ENCODE peak calls at places on chromosomes 1 and 21, in four cellular contexts. P is HepG2, N is IMR-90, K is K562. Y is an unnamed sample.

GRCh38 chr21:25929859-25930520 is 195.2 kb downstream of the GABPA start:
- DNase-seq in P (no peak), N (peak), K (peak), Y (no peak)

GRCh38 chr1:212485895-212486590 is 53.3 kb downstream of the NENF start:
- DNase-seq in P (peak), N (peak), K (peak), Y (peak)

GRCh38 chr1:103111926-103112325 is 3.6 kb upstream of the COL11A1 start:
- DNase-seq in P (no peak), N (peak), K (no peak), Y (no peak)

GRCh38 chr1:24236170-24237045 is 49.3 kb upstream of the IFNLR1 start:
- DNase-seq in P (no peak), N (peak), K (no peak), Y (peak)

GRCh38 chr1:16074217-16074616 is 766 bp upstream of the FAM131C start:
- DNase-seq in P (no peak), N (no peak), K (no peak), Y (no peak)

GRCh38 chr1:66564250-66564649 is 30.3 kb downstream of the SGIP1 start:
- DNase-seq in P (peak), N (peak), K (no peak), Y (peak)

GRCh38 chr1:53826367-53826766 is 11.7 kb downstream of the NDC1 start:
- DNase-seq in P (no peak), N (peak), K (no peak), Y (peak)

GRCh38 chr1:59092126-59092525 is 204.8 kb upstream of the FGGY start:
- DNase-seq in P (no peak), N (peak), K (no peak), Y (no peak)

GRCh38 chr1:89987170-89987819 is 7.6 kb upstream of the ZNF326 start:
- DNase-seq in P (peak), N (peak), K (peak), Y (peak)

GRCh38 chr1:167658574-167659328 is 28.7 kb downstream of the RCSD1 start:
- DNase-seq in P (no peak), N (no peak), K (no peak), Y (no peak)

GRCh38 chr21:16169810-16170209 is 440.0 kb downstream of the USP25 start:
- DNase-seq in P (no peak), N (no peak), K (no peak), Y (no peak)

GRCh38 chr1:52002038-52002917 is 11.8 kb upstream of the RAB3B start:
- DNase-seq in P (peak), N (peak), K (peak), Y (peak)

GRCh38 chr1:55352080-55352800 is 137.1 kb upstream of the USP24 start:
- DNase-seq in P (no peak), N (no peak), K (no peak), Y (no peak)

GRCh38 chr1:16631248-16632043 is 18.1 kb upstream of the NBPF1 start:
- DNase-seq in P (no peak), N (no peak), K (peak), Y (no peak)

GRCh38 chr21:33974513-33975468 is 59.2 kb upstream of the ATP5PO start:
- DNase-seq in P (no peak), N (no peak), K (no peak), Y (no peak)

GRCh38 chr1:173417563-173417962 is 59.6 kb upstream of the PRDX6 start:
- DNase-seq in P (no peak), N (no peak), K (no peak), Y (no peak)

GRCh38 chr1:12014141-12014981 is 4.9 kb upstream of the MIIP start:
- DNase-seq in P (no peak), N (peak), K (peak), Y (peak)

GRCh38 chr21:39630191-39630591 is 17.5 kb downstream of the B3GALT5 start:
- DNase-seq in P (no peak), N (peak), K (no peak), Y (peak)

GRCh38 chr1:86455078-86455477 is 13.6 kb upstream of the CLCA1 start:
- DNase-seq in P (no peak), N (no peak), K (no peak), Y (no peak)

GRCh38 chr1:87872692-87873091 is 544.0 kb downstream of the LMO4 start:
- DNase-seq in P (no peak), N (no peak), K (no peak), Y (no peak)

GRCh38 chr1:75034376-75034775 is 99.8 kb upstream of the LHX8 start:
- DNase-seq in P (no peak), N (no peak), K (no peak), Y (no peak)

GRCh38 chr1:109483658-109484518 is at the start of gene ATXN7L2:
- DNase-seq in P (peak), N (peak), K (peak), Y (peak)

GRCh38 chr1:164184273-164184672 is 374.7 kb upstream of the PBX1 start:
- DNase-seq in P (no peak), N (no peak), K (no peak), Y (no peak)

DNA sequence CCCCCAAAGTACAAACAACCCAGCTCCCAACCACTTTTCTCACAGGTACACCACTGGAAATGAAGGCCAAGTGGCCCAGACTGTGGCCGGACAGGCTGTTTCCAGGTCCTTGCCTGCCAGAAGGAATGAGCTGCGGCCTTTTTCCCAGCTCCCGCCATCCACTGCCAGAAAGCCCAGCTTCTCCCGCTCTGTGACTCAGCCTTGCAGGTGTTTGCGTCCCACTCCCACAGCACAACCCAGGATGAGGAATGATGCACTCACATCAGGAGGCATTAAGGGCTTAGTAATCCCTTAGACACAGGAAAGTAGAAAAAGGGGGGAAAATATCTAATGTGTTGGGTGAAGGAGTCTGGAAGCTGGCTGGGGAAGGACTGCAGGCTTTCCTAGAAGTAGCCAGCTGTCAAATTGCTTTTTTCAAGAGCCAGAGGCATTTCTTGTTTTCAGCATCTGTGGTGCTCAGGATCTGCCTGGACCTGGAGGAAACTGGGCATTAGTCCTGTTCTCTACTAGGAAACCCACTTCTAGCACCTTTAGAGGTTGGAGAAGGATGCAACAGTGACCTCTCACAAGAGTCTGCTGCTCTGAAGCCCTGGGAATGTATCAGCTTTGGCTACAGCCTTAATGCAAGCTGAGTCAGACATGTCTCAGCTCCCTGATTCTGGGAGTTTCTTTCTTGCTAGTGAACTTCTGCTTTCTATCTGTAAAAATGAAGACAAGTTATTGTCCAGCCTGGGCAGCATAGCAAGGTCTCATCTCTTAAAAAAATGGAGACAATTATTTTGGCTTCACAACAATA is 13.2 kb upstream of the MAP1LC3C start:
- DNase-seq in P (no peak), N (peak), K (no peak), Y (no peak)
- TF ChIP-seq MAZ in P (no peak), N (no peak), K (no peak), Y (no peak)

GRCh38 chr1:6181347-6181770 is 1.2 kb upstream of the CHD5 start:
- DNase-seq in P (no peak), N (no peak), K (no peak), Y (no peak)
- TF ChIP-seq MAZ in P (no peak), N (no peak), K (no peak), Y (no peak)

DNA sequence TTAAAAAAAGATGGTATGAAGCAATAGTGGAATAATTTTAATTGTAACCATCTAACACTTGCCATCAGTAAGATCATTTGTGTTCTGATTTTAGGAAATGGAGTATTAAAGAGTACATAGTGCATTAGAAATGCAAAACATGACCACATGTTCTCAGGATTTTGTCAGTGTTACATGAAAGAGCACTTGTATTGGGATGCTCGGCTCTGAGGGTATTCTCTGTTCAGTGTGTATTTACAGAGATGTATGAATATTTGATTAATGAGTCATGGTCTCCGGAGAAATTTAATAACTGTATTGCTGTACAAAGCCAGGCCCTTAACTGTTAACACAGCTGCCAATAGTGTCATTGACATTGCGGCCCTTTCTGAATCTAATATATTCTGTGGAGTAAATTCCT is 91.7 kb downstream of the ATG4C start:
- DNase-seq in P (no peak), N (no peak), K (no peak), Y (no peak)
- TF ChIP-seq MAZ in P (no peak), N (no peak), K (no peak), Y (no peak)

GRCh38 chr1:94042388-94042787 is 78.6 kb downstream of the ABCA4 start:
- DNase-seq in P (no peak), N (no peak), K (no peak), Y (no peak)
- TF ChIP-seq MAZ in P (no peak), N (no peak), K (no peak), Y (no peak)